ENCODE peak calls at places on chromosomes 5 and 9, in nine cellular contexts. E is cardiac muscle cell, D is ascending aorta, T is mucosa of descending colon, N is Peyer's patch, W is lung, I is tibial artery, Y is adipocyte, M is mesendoderm. H is an unnamed sample. For H3K4me1, the result is how much of the 10 kb centered on the place peaks cover.

GRCh38 chr9:126301196-126301595 is 25.4 kb upstream of the MVB12B start:
- DNase-seq in E (no peak), D (no peak), T (no peak), N (no peak), W (no peak), I (no peak), Y (no peak), M (no peak), H (no peak)

GRCh38 chr9:124522121-124523098 is 15.2 kb upstream of the NR5A1 start:
- DNase-seq in E (no peak), D (no peak), T (no peak), N (no peak), W (no peak), I (no peak), Y (no peak), M (peak), H (peak)

GRCh38 chr5:125870271-125870670 is 552.9 kb upstream of the GRAMD2B start:
- DNase-seq in E (no peak), D (no peak), T (no peak), N (no peak), W (no peak), I (no peak), Y (peak), M (no peak), H (peak)

GRCh38 chr5:74063821-74064598 is 438.0 kb downstream of the ARHGEF28 start:
- DNase-seq in E (no peak), D (no peak), T (no peak), N (no peak), W (no peak), I (no peak), Y (peak), M (no peak), H (no peak)

GRCh38 chr5:175520321-175520720 is 42.0 kb downstream of the SFXN1 start:
- DNase-seq in E (no peak), D (no peak), T (no peak), N (no peak), W (no peak), I (no peak), Y (no peak), M (no peak), H (no peak)

GRCh38 chr5:34564706-34565235 is 91.4 kb upstream of the RAI14 start:
- DNase-seq in E (no peak), D (no peak), T (no peak), N (no peak), W (no peak), I (no peak), Y (no peak), M (no peak), H (no peak)

GRCh38 chr5:99955006-99955405 is 580.2 kb upstream of the FAM174A start:
- DNase-seq in E (no peak), D (no peak), T (no peak), N (no peak), W (no peak), I (no peak), Y (no peak), M (no peak), H (no peak)

GRCh38 chr5:157778121-157778805 is 34.8 kb downstream of the LSM11 start:
- DNase-seq in E (no peak), D (no peak), T (peak), N (peak), W (no peak), I (no peak), Y (peak), M (no peak), H (no peak)

GRCh38 chr9:34430843-34431437 is 27.4 kb downstream of the FAM219A start:
- DNase-seq in E (peak), D (peak), T (peak), N (no peak), W (peak), I (peak), Y (peak), M (peak), H (peak)

GRCh38 chr5:91132552-91132951 is 250.6 kb downstream of the ARRDC3 start:
- DNase-seq in E (no peak), D (no peak), T (no peak), N (no peak), W (no peak), I (no peak), Y (no peak), M (no peak), H (no peak)

GRCh38 chr5:15440434-15440833 is 59.5 kb upstream of the FBXL7 start:
- DNase-seq in E (no peak), D (no peak), T (no peak), N (no peak), W (no peak), I (no peak), Y (no peak), M (peak), H (peak)

GRCh38 chr5:159873680-159874079 is 42.6 kb upstream of the ADRA1B start:
- DNase-seq in E (no peak), D (no peak), T (no peak), N (no peak), W (no peak), I (no peak), Y (no peak), M (no peak), H (no peak)

GRCh38 chr9:121596515-121596914 is 54.9 kb upstream of the DAB2IP start:
- DNase-seq in E (no peak), D (no peak), T (no peak), N (no peak), W (no peak), I (no peak), Y (no peak), M (no peak), H (no peak)

GRCh38 chr5:169637856-169638190 is 748 bp downstream of the DOCK2 start:
- DNase-seq in E (no peak), D (no peak), T (peak), N (peak), W (peak), I (no peak), Y (no peak), M (peak), H (no peak)

GRCh38 chr9:101369286-101369685 is 15.5 kb downstream of the BAAT start:
- DNase-seq in E (no peak), D (no peak), T (no peak), N (no peak), W (no peak), I (no peak), Y (no peak), M (peak), H (no peak)

GRCh38 chr5:138178516-138179276 is at the start of the genes BRD8 and KIF20A:
- DNase-seq in E (peak), D (peak), T (peak), N (peak), W (peak), I (peak), Y (peak), M (peak), H (peak)

GRCh38 chr9:20815923-20816703 is 132.1 kb downstream of the FOCAD start:
- DNase-seq in E (no peak), D (no peak), T (no peak), N (no peak), W (no peak), I (no peak), Y (no peak), M (no peak), H (no peak)

DNA sequence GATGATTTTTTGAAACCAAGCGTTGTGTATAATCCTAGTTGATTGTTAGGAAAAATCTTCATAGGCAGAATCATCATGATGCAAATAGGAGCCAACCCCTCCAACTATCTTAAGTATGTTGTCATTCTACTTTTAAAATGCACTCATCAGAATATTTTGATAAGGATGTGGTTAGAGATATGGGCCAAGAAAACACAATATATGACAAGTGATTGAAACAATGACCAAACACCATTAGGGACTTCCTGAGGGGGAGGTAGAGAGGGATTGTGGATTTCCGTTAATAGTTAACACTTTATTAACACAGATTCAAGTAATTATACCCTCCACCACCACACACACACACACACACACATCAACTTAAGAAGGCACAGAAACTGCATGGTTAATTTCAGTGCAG is 143.3 kb downstream of the ARSB start:
- DNase-seq in E (no peak), D (no peak), T (no peak), N (no peak), W (no peak), I (no peak), Y (no peak), M (no peak), H (no peak)
- H3K4me1 ChIP-seq in E (under half), D (under half), T (under half), N (under half), W (under half), I (under half), Y (under half), M (under half), H (under half)

GRCh38 chr9:130026583-130027427 is 16.2 kb downstream of the FNBP1 start:
- DNase-seq in E (no peak), D (no peak), T (no peak), N (no peak), W (no peak), I (no peak), Y (no peak), M (no peak), H (no peak)
- H3K4me1 ChIP-seq in E (under half), D (under half), T (under half), N (under half), W (under half), I (half or more), Y (under half), M (under half), H (under half)

DNA sequence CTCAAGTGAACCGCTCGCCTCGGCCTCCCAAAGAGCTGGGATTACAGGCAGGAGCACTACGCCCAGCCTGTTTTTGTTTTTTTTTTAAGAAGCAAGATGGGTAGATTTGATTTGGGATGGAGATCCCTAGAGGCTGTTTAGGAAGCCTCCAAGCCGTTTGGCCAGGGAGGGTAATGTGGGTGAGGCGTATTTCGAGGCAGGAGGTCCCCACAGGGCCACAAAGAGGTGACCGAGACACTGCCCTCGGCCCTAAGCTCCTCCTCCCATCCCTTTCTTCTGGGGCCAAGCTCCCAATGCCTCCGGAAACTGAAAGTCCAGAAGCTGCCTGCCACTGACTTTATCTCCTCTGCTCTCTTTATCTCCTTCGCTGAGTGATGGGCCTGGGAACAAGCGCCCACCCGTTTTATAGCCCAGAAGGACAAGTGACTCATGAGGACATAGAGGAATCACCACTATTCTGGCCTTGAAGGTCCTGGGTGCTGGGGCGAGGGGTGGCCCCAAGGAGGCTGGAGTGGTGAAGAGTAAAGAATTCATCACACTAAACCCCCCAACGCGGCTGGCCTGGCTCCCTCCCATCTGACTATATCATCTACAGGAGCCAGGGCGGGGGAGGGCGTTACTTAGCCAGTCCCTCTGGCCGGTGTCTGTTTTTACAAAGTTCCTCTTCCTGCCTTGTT is 2.0 kb upstream of the RALGDS start:
- DNase-seq in E (peak), D (no peak), T (no peak), N (peak), W (no peak), I (no peak), Y (no peak), M (peak), H (peak)
- H3K4me1 ChIP-seq in E (half or more), D (under half), T (under half), N (under half), W (under half), I (half or more), Y (half or more), M (under half), H (under half)

DNA sequence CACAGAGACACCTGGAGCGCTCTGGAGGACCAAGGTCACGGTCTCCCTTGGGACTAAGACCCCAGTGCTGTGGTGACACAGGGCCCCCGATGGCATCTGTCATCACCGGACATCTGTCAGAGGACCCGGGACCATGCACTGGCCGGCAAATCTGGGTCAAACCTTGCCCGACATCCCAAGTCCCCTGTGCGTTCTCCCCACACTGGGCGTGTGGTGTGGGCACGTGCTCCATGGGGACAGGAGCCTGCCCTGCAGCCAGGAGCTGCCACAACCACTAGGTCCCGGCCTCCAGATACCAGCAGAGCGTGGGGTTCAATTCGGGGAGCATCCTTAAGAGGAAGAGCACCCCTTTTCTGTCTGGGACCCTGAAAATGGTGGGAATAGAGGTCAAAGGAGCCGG is 3.5 kb downstream of the AGPAT2 start:
- DNase-seq in E (no peak), D (no peak), T (no peak), N (no peak), W (no peak), I (no peak), Y (no peak), M (no peak), H (no peak)
- H3K4me1 ChIP-seq in E (under half), D (under half), T (under half), N (under half), W (under half), I (under half), Y (under half), M (under half), H (under half)

DNA sequence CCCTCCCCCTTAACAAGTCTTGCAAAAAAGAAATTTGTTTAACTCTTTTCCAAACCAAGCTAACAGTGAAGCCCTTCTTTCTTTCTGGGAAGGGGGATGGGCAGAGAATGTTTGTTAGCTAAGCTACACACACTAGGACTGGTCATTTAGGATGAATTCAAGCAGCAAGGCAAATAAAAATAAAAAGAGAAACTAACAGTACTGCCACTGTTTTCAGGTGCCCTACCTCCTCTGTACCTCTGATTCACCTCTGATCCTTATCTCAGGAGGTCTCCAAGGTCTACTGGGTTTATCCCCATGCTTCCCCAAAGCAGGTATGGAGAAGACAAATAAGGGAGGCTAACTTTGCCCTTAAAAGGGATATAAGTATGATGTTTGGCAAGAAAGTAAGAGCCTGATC is 52.9 kb downstream of the ELL2 start:
- DNase-seq in E (no peak), D (no peak), T (no peak), N (no peak), W (no peak), I (no peak), Y (no peak), M (no peak), H (no peak)
- H3K4me1 ChIP-seq in E (under half), D (under half), T (under half), N (under half), W (under half), I (half or more), Y (under half), M (under half), H (under half)

GRCh38 chr5:174363934-174364333 is 318.4 kb downstream of the NSG2 start:
- DNase-seq in E (no peak), D (no peak), T (no peak), N (no peak), W (no peak), I (no peak), Y (no peak), M (no peak), H (no peak)

GRCh38 chr5:174364676-174365075 is 319.2 kb downstream of the NSG2 start:
- DNase-seq in E (no peak), D (no peak), T (no peak), N (no peak), W (no peak), I (no peak), Y (no peak), M (no peak), H (no peak)

GRCh38 chr5:174358276-174358675 is 312.8 kb downstream of the NSG2 start:
- DNase-seq in E (no peak), D (no peak), T (no peak), N (no peak), W (no peak), I (no peak), Y (no peak), M (no peak), H (no peak)

GRCh38 chr5:174356536-174356935 is 311.0 kb downstream of the NSG2 start:
- DNase-seq in E (no peak), D (no peak), T (no peak), N (no peak), W (no peak), I (no peak), Y (no peak), M (no peak), H (no peak)

DNA sequence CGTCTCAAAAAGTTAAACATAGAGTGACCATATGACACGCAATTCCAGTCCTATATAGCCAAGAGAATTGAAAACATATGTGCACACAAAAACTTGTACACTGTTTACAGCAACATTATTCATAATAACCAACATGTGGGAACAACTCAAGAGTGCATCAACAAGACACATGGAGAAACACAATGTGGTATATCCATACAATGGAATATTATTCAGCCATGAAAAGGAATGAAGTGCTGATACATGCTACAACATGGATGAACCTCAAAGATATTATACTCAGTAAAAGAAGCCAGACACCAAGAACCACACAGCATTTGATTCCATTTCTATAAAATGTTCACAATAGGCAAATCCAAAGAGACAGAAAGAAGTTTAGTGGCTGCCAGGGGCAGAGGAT is 317.0 kb downstream of the NSG2 start:
- DNase-seq in E (no peak), D (no peak), T (no peak), N (no peak), W (no peak), I (no peak), Y (no peak), M (no peak), H (no peak)
- H3K4me1 ChIP-seq in E (under half), D (under half), T (under half), N (under half), W (under half), I (under half), Y (under half), M (under half), H (under half)

DNA sequence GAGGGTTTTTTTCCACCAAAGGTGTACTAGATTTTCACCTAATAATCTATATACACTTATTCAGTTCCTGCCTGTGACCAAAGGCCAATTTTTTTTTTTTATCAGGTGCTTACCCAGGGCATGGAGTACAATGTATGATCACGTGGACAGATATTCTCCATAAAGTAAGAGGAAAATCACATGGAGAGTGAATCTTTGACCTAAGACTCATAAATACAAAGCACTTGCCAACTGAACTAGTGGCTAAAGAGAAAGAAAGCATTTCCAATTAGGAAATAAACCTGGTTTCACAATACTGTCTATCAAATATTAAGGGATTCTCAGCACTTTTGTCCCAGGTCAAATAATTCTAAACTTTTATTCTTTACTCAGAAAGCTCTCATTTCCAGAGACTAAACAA is 33.0 kb upstream of the CEP120 start:
- DNase-seq in E (no peak), D (no peak), T (no peak), N (no peak), W (no peak), I (no peak), Y (no peak), M (no peak), H (no peak)
- H3K4me1 ChIP-seq in E (under half), D (under half), T (under half), N (under half), W (under half), I (under half), Y (under half), M (under half), H (under half)

GRCh38 chr9:35522189-35522588 is 32.3 kb downstream of the RUSC2 start:
- DNase-seq in E (no peak), D (no peak), T (no peak), N (no peak), W (no peak), I (no peak), Y (no peak), M (peak), H (peak)

GRCh38 chr9:35529156-35529823 is 39.4 kb downstream of the RUSC2 start:
- DNase-seq in E (no peak), D (no peak), T (no peak), N (no peak), W (no peak), I (no peak), Y (no peak), M (no peak), H (no peak)

GRCh38 chr9:35522725-35523124 is 32.8 kb downstream of the RUSC2 start:
- DNase-seq in E (no peak), D (no peak), T (no peak), N (no peak), W (no peak), I (no peak), Y (no peak), M (no peak), H (no peak)

GRCh38 chr9:35521708-35522107 is 31.8 kb downstream of the RUSC2 start:
- DNase-seq in E (peak), D (no peak), T (no peak), N (no peak), W (no peak), I (peak), Y (peak), M (peak), H (no peak)

DNA sequence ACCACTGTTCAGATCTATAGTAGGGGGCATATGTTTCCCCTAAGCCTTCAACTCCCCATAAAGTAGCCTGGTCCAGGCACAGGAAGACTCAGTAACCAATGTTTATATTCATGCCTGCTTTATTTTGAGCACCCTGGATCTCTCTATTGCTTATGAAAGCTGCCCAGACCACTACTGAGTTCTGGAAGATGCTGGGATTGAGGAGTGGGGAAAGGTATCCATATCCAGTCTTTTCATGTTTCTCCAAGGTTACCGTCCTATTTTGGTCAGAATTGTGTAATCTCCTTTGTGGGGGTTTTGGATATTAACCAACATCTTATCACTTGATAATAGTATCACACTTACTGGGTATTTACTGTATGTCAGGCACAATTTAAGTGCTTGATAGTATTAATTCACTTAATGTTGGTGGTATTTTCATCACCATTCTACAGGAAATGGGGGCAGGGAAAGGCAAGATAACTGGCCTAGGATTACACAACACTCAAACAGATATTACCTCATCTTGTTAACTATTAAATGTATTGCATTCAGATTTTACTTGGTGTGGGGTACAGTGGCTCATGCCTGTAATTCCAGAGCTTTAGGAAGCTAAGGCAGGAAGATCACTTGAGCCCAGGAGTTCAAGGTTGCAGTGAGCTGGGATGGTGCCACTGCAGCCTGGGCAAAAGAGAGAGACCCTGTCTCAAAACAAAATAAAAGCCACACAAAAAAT is 36.3 kb downstream of the RUSC2 start:
- DNase-seq in E (no peak), D (no peak), T (no peak), N (no peak), W (no peak), I (no peak), Y (peak), M (no peak), H (no peak)
- H3K4me1 ChIP-seq in E (under half), D (under half), T (under half), N (under half), W (under half), I (half or more), Y (half or more), M (under half), H (under half)

H was measured in GM23338.